ENCODE peak calls at places on chromosome 13, in four cellular contexts. S is suprapubic skin, U is GM23338, H is stomach. Y is an unnamed sample. For H3K4me1, the result is how much of the 10 kb centered on the place peaks cover.

GRCh38 chr13:68027311-68027710 is 797.2 kb upstream of the PCDH9 start:
- DNase-seq in U (no peak), S (no peak), H (no peak), Y (no peak)

GRCh38 chr13:47433461-47434005 is 536.7 kb upstream of the HTR2A start:
- DNase-seq in S (no peak), U (no peak), H (no peak), Y (no peak)

GRCh38 chr13:104143760-104144406 is 1077.7 kb upstream of the SLC10A2 start:
- DNase-seq in S (no peak), H (no peak), U (peak), Y (peak)

GRCh38 chr13:113666951-113667701 is at the start of gene GRK1:
- DNase-seq in U (no peak), H (peak), S (peak), Y (no peak)

GRCh38 chr13:114148521-114148855 is 16.1 kb upstream of the RASA3 start:
- DNase-seq in U (no peak), S (no peak), H (peak), Y (no peak)

GRCh38 chr13:78659450-78660110 is 625 bp upstream of the OBI1 start:
- DNase-seq in H (no peak), S (no peak), U (no peak), Y (no peak)

GRCh38 chr13:39415403-39415802 is 187.6 kb downstream of the LHFPL6 start:
- DNase-seq in H (no peak), U (peak), S (no peak), Y (peak)

GRCh38 chr13:80742027-80742426 is 401.1 kb upstream of the SPRY2 start:
- DNase-seq in S (no peak), U (no peak), H (no peak), Y (no peak)

GRCh38 chr13:102983496-102983895 is 82.7 kb downstream of the SLC10A2 start:
- DNase-seq in U (no peak), S (no peak), H (no peak), Y (no peak)

GRCh38 chr13:113671066-113672001 is 4.3 kb downstream of the GRK1 start:
- DNase-seq in S (peak), U (no peak), H (peak), Y (no peak)

GRCh38 chr13:81326913-81327312 is 986.0 kb upstream of the SPRY2 start:
- DNase-seq in U (no peak), H (no peak), S (no peak), Y (no peak)

GRCh38 chr13:33129094-33129832 is 113.0 kb downstream of the KL start:
- DNase-seq in U (no peak), H (no peak), S (no peak), Y (no peak)

GRCh38 chr13:106354961-106355360 is 180.5 kb downstream of the EFNB2 start:
- DNase-seq in U (no peak), S (no peak), H (no peak), Y (no peak)

GRCh38 chr13:57552441-57552840 is 79.1 kb upstream of the PCDH17 start:
- DNase-seq in U (no peak), H (no peak), S (no peak), Y (no peak)

GRCh38 chr13:27528908-27529307 is 78.5 kb upstream of the MTIF3 start:
- DNase-seq in H (no peak), S (no peak), U (no peak), Y (no peak)

GRCh38 chr13:111337741-111338140 is 17.3 kb downstream of the TEX29 start:
- DNase-seq in U (no peak), H (no peak), S (no peak), Y (peak)

GRCh38 chr13:44759222-44759721 is 183.1 kb upstream of the TSC22D1 start:
- DNase-seq in U (no peak), H (peak), S (no peak), Y (peak)

GRCh38 chr13:101529419-101529818 is 76.9 kb downstream of the ITGBL1 start:
- DNase-seq in H (no peak), S (no peak), U (no peak), Y (no peak)
- H3K4me1 ChIP-seq in H (under half), S (under half), U (under half), Y (under half)

GRCh38 chr13:35760678-35761308 is 284.3 kb upstream of the MAB21L1 start:
- DNase-seq in H (no peak), U (no peak), S (no peak), Y (peak)
- H3K4me3 ChIP-seq in H (no peak), U (no peak), S (no peak), Y (no peak)

GRCh38 chr13:31159306-31159705 is 2.4 kb downstream of the HSPH1 start:
- DNase-seq in H (no peak), U (no peak), S (no peak), Y (no peak)

GRCh38 chr13:31160857-31161582 is 684 bp downstream of the HSPH1 start:
- DNase-seq in H (peak), S (no peak), U (peak), Y (peak)

GRCh38 chr13:31166591-31166990 is 4.9 kb upstream of the HSPH1 start:
- DNase-seq in H (no peak), S (no peak), U (no peak), Y (no peak)

GRCh38 chr13:31161583-31162150 is at the start of gene HSPH1:
- DNase-seq in U (peak), H (peak), S (peak), Y (peak)

DNA sequence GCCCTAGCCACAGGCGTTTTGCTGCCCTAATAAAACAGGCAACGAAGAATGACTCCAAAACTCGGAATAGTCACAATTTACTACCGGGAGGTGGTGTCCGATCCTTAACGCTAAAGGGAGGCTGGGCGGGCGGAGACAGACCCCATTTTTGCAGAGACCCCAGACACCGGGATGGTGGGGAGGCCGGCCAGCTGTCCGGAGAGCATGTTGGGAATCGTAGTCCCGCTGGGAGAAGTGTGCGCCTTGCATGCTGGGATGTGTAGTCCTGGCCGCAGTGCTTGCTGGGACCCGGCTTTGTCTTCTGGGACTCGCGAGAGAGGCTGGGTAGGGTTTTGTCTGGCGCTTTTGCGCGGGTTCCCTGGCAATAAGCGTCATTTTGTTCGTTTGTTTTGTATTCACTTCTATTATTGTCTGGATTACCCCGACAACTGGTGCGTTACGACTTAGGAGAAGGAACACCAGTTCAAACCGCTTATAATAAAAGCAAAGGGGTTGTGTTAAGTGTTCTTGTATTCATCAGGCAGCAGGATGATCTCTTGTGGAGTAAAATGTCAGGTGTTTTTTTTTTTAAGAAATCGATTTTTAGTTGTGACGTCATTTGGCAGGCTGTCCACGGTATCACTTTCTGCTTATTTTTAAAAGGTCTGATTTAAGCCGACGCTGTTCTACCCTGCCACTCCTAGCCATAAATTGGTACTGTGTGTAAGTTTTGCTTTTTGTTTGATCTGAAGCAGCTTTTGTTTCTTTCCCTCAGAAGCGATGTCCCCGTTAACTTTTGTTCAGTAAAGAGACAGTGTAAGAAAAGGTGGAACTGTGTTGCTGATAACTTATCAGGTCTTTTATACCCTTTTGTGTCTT is 676 bp upstream of the HSPH1 start:
- DNase-seq in U (peak), S (peak), H (peak), Y (peak)
- TF ChIP-seq POLR2AphosphoS5 in U (peak), S (no peak), H (peak), Y (peak)

GRCh38 chr13:109669234-109669612 is 117.2 kb downstream of the IRS2 start:
- DNase-seq in S (no peak), H (no peak), U (no peak), Y (no peak)

GRCh38 chr13:109667754-109668360 is 118.5 kb downstream of the IRS2 start:
- DNase-seq in S (no peak), U (no peak), H (no peak), Y (no peak)

GRCh38 chr13:109669956-109670355 is 116.4 kb downstream of the IRS2 start:
- DNase-seq in H (no peak), S (no peak), U (no peak), Y (no peak)

GRCh38 chr13:109666656-109667448 is 119.5 kb downstream of the IRS2 start:
- DNase-seq in S (no peak), U (no peak), H (peak), Y (no peak)

DNA sequence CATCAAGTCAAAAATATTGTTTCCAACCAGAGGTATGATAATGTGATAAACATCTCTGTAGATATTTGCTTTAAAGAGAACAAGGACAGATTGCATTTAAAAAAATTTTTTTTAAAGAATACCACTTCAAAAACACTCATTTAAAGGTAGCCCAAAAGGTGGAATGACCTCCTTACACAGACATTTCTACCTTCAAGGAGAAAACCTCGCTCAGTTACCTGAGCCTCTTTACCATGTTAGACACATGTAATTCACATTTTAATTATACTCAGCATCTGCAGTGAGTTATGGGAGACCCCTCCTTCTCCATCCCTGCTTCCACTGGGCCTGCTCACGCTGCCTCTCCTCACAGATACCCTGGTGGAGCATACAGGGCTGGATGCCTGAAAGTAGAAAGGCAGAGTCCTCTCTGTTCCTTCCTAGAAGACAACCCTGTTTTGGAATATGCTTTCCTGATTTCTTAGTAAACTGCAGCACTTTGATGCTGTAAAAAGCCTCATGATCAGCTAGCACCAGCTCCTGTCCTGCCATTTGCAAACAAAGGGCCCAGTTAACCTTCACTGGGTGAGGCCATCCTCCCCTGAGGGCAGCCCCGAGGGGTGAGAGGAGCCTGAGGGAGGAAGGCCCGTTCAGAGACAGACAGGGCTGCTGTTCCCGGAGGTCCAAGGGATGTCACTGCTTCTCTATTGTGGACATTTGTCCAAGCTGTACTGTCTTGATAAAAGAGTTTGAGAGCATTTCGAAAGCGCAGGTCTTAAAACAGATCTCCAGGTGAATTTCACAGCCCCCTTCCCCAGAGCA is 117.8 kb downstream of the IRS2 start:
- DNase-seq in S (no peak), H (peak), U (no peak), Y (no peak)
- H3K4me1 ChIP-seq in S (under half), H (under half), U (under half), Y (under half)

GRCh38 chr13:83613524-83613923 is 268.8 kb downstream of the SLITRK1 start:
- DNase-seq in U (no peak), H (no peak), S (no peak), Y (no peak)

GRCh38 chr13:83622422-83622784 is 259.9 kb downstream of the SLITRK1 start:
- DNase-seq in U (no peak), S (no peak), H (no peak), Y (no peak)

GRCh38 chr13:83621765-83622421 is 260.4 kb downstream of the SLITRK1 start:
- DNase-seq in H (no peak), U (no peak), S (no peak), Y (no peak)

GRCh38 chr13:83620535-83621220 is 261.6 kb downstream of the SLITRK1 start:
- DNase-seq in H (no peak), S (no peak), U (no peak), Y (no peak)

DNA sequence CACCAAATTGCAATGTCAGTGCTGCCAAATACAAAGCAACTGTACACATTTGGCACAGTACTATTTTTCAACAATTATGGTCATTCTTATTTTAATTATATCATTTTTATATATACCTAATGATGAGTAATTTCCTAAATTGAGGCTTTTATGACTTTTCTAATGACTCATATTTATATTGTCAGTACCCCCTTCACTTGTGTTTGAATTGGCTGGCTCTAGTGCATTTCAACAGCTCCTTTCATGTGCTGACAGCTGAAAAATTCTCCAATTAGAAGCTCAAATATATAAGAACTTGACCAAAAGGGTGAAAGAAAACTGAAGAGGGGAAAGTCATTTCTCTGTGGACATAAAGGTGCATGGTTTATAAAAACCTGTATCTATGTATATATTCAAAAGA is 263.3 kb downstream of the SLITRK1 start:
- DNase-seq in U (no peak), S (no peak), H (no peak), Y (no peak)
- H3K4me3 ChIP-seq in U (no peak), S (no peak), H (no peak), Y (no peak)

GRCh38 chr13:21668665-21669599 is 1.9 kb upstream of the FGF9 start:
- DNase-seq in S (no peak), H (no peak), U (peak), Y (no peak)
- TF ChIP-seq POLR2AphosphoS5 in S (no peak), H (no peak), U (no peak), Y (no peak)